ENCODE peak calls at places on chromosomes 5 and 9, in nine cellular contexts. W, B, G, P, C, T, K, J and D are unnamed samples.

GRCh38 chr5:126248611-126249010 is 174.6 kb upstream of the GRAMD2B start:
- DNase-seq in W (no peak), B (no peak), G (no peak), P (no peak), C (no peak), T (no peak), K (no peak), J (no peak), D (no peak)

GRCh38 chr9:72675586-72675985 is 154.2 kb downstream of the TMC1 start:
- DNase-seq in W (no peak), B (peak), G (no peak), P (no peak), C (no peak), T (peak), K (peak), J (no peak), D (peak)

GRCh38 chr9:105233836-105234235 is 10.6 kb upstream of the SLC44A1 start:
- DNase-seq in W (no peak), B (no peak), G (no peak), P (no peak), C (no peak), T (no peak), K (peak), J (no peak), D (no peak)

GRCh38 chr9:93244101-93244500 is 60.2 kb downstream of the WNK2 start:
- DNase-seq in W (no peak), B (no peak), G (no peak), P (no peak), C (no peak), T (no peak), K (no peak), J (no peak), D (no peak)

GRCh38 chr9:84315278-84315877 is 25.2 kb downstream of the SLC28A3 start:
- DNase-seq in W (peak), B (no peak), G (peak), P (peak), C (peak), T (peak), K (peak), J (peak), D (peak)

GRCh38 chr5:171427318-171428167 is 8.1 kb downstream of the FGF18 start:
- DNase-seq in W (no peak), B (no peak), G (no peak), P (peak), C (no peak), T (no peak), K (no peak), J (no peak), D (no peak)

GRCh38 chr5:3303777-3304176 is 291.9 kb upstream of the IRX1 start:
- DNase-seq in W (no peak), B (no peak), G (no peak), P (peak), C (no peak), T (no peak), K (no peak), J (no peak), D (no peak)

GRCh38 chr9:94783121-94783664 is 56.7 kb downstream of the AOPEP start:
- DNase-seq in W (peak), B (peak), G (peak), P (peak), C (peak), T (peak), K (peak), J (peak), D (peak)

GRCh38 chr9:121201045-121201737 is 478 bp downstream of the RAB14 start:
- DNase-seq in W (no peak), B (no peak), G (no peak), P (peak), C (peak), T (peak), K (no peak), J (peak), D (peak)

GRCh38 chr9:109793196-109793595 is 13.2 kb downstream of the PALM2AKAP2 start:
- DNase-seq in W (no peak), B (peak), G (peak), P (no peak), C (no peak), T (peak), K (no peak), J (no peak), D (peak)

GRCh38 chr9:73919712-73920111 is 577.4 kb upstream of the RORB start:
- DNase-seq in W (no peak), B (no peak), G (no peak), P (no peak), C (no peak), T (no peak), K (no peak), J (no peak), D (no peak)

GRCh38 chr9:125494555-125494920 is 212.5 kb downstream of the MAPKAP1 start:
- DNase-seq in W (no peak), B (no peak), G (no peak), P (no peak), C (no peak), T (peak), K (no peak), J (no peak), D (peak)

GRCh38 chr9:112380102-112380581 is at the start of gene HSDL2:
- DNase-seq in W (no peak), B (no peak), G (peak), P (no peak), C (peak), T (no peak), K (no peak), J (no peak), D (peak)

GRCh38 chr9:115341401-115341800 is 223.4 kb upstream of the TNC start:
- DNase-seq in W (no peak), B (no peak), G (no peak), P (no peak), C (no peak), T (no peak), K (no peak), J (no peak), D (no peak)

GRCh38 chr9:112176410-112177010 is 1.4 kb upstream of the SUSD1 start:
- DNase-seq in W (peak), B (no peak), G (no peak), P (no peak), C (no peak), T (no peak), K (no peak), J (no peak), D (no peak)

GRCh38 chr9:35114921-35115341 is 731 bp downstream of the ATOSB start:
- DNase-seq in W (no peak), B (no peak), G (no peak), P (peak), C (peak), T (peak), K (no peak), J (no peak), D (peak)

GRCh38 chr9:127291379-127291778 is 26.8 kb downstream of the GARNL3 start:
- DNase-seq in W (no peak), B (no peak), G (no peak), P (no peak), C (no peak), T (no peak), K (no peak), J (no peak), D (no peak)

GRCh38 chr9:132328580-132328979 is 26.2 kb downstream of the SETX start:
- DNase-seq in W (no peak), B (no peak), G (no peak), P (no peak), C (no peak), T (no peak), K (no peak), J (no peak), D (no peak)

GRCh38 chr9:123000371-123001068 is 32.9 kb upstream of the GPR21 start:
- DNase-seq in W (no peak), B (no peak), G (no peak), P (no peak), C (no peak), T (no peak), K (no peak), J (no peak), D (no peak)

GRCh38 chr5:154513669-154514084 is 35.6 kb upstream of the HAND1 start:
- DNase-seq in W (no peak), B (no peak), G (no peak), P (peak), C (no peak), T (peak), K (peak), J (no peak), D (no peak)

GRCh38 chr9:94869415-94869838 is 142.9 kb downstream of the AOPEP start:
- DNase-seq in W (no peak), B (no peak), G (no peak), P (no peak), C (no peak), T (no peak), K (no peak), J (no peak), D (no peak)

GRCh38 chr9:82797539-82797938 is 265.4 kb downstream of the RASEF start:
- DNase-seq in W (no peak), B (no peak), G (no peak), P (peak), C (no peak), T (no peak), K (no peak), J (no peak), D (no peak)

GRCh38 chr9:120715331-120715924 is 1.2 kb upstream of the MEGF9 start:
- DNase-seq in W (no peak), B (no peak), G (peak), P (peak), C (peak), T (no peak), K (peak), J (no peak), D (peak)

GRCh38 chr5:113181853-113182490 is 205.4 kb downstream of the DCP2 start:
- DNase-seq in W (no peak), B (no peak), G (no peak), P (peak), C (no peak), T (no peak), K (no peak), J (no peak), D (no peak)

GRCh38 chr9:112091805-112092204 is 83.3 kb downstream of the SUSD1 start:
- DNase-seq in W (no peak), B (no peak), G (no peak), P (peak), C (peak), T (no peak), K (no peak), J (no peak), D (peak)

GRCh38 chr5:160837749-160838593 is 14.0 kb downstream of the ATP10B start:
- DNase-seq in W (no peak), B (no peak), G (no peak), P (no peak), C (no peak), T (peak), K (no peak), J (no peak), D (peak)

GRCh38 chr5:37704406-37704805 is 135.4 kb downstream of the GDNF start:
- DNase-seq in W (no peak), B (no peak), G (no peak), P (no peak), C (no peak), T (no peak), K (no peak), J (no peak), D (no peak)

GRCh38 chr9:131800885-131801284 is 61.0 kb upstream of the RAPGEF1 start:
- DNase-seq in W (no peak), B (no peak), G (no peak), P (no peak), C (no peak), T (no peak), K (no peak), J (no peak), D (no peak)

GRCh38 chr9:72154468-72155281 is 5.4 kb downstream of the GDA start:
- DNase-seq in W (peak), B (no peak), G (no peak), P (no peak), C (no peak), T (peak), K (no peak), J (no peak), D (peak)

GRCh38 chr5:174387448-174387847 is 336.9 kb upstream of the MSX2 start:
- DNase-seq in W (no peak), B (no peak), G (no peak), P (no peak), C (no peak), T (no peak), K (no peak), J (no peak), D (no peak)

GRCh38 chr5:145917288-145917687 is 19.1 kb upstream of the SH3RF2 start:
- DNase-seq in W (no peak), B (no peak), G (no peak), P (no peak), C (no peak), T (no peak), K (no peak), J (no peak), D (no peak)

GRCh38 chr5:28495876-28496275 is 1457.5 kb upstream of the CDH9 start:
- DNase-seq in W (no peak), B (no peak), G (no peak), P (no peak), C (no peak), T (peak), K (no peak), J (no peak), D (peak)

GRCh38 chr5:91727452-91727851 is 344.3 kb upstream of the ARRDC3 start:
- DNase-seq in W (no peak), B (no peak), G (no peak), P (peak), C (peak), T (no peak), K (no peak), J (no peak), D (no peak)

GRCh38 chr9:136570191-136570845 is 24.5 kb upstream of the NOTCH1 start:
- DNase-seq in W (no peak), B (no peak), G (no peak), P (no peak), C (no peak), T (no peak), K (no peak), J (no peak), D (no peak)

GRCh38 chr9:136570916-136571315 is 25.1 kb upstream of the NOTCH1 start:
- DNase-seq in W (no peak), B (no peak), G (no peak), P (no peak), C (no peak), T (no peak), K (no peak), J (no peak), D (no peak)

GRCh38 chr9:136572003-136572595 is 26.3 kb upstream of the NOTCH1 start:
- DNase-seq in W (peak), B (peak), G (peak), P (peak), C (peak), T (no peak), K (peak), J (no peak), D (peak)

GRCh38 chr9:136572596-136573313 is 26.9 kb upstream of the NOTCH1 start:
- DNase-seq in W (no peak), B (no peak), G (no peak), P (no peak), C (no peak), T (no peak), K (no peak), J (no peak), D (no peak)

GRCh38 chr9:136571525-136571924 is 25.7 kb upstream of the NOTCH1 start:
- DNase-seq in W (no peak), B (no peak), G (no peak), P (peak), C (no peak), T (no peak), K (no peak), J (no peak), D (no peak)
- H3K4me3 ChIP-seq in W (no peak), B (no peak), G (no peak), P (peak), C (no peak), T (no peak), K (no peak), J (no peak), D (no peak)

GRCh38 chr5:109406719-109407118 is 3.1 kb downstream of the PJA2 start:
- DNase-seq in W (no peak), B (no peak), G (no peak), P (no peak), C (no peak), T (no peak), K (no peak), J (no peak), D (no peak)
- H3K4me3 ChIP-seq in W (peak), B (no peak), G (no peak), P (peak), C (no peak), T (no peak), K (no peak), J (no peak), D (no peak)

DNA sequence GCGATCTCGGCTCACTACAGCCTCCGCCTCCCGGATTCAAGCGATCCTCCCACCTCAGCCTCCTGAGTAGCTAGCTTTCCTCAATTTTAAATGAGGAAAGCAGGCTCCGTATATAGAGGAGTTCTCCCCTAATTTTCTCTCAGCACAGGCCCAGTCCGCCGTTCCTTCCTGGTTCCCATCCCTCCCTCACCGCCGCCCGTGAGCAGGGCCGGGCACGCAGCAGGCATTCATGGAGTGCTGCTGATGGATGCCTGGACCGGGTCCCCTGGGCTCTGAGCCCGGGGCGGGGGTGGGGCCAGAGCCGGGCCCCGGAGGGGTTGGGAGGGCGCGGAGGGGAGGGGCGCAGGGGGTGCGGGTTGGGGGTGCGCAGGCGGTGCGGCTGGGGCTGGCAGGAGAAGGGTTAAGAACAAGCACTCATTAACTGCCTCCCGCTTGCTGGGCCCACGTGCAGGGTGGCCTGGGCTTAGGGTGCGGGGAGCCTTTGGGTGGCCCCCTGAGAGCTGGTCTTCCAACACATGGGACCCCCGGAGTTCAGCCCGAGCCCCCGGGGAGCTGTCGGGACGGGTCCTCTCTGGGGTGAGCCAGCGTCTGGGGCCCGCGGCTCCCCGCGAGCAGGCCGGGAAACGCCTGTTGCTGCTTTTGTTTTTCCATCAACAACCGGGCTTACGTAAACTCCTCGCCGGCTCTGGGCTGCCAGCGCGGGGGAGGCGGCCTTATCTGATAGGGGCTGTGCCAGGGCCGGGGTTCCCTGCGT is 33.7 kb downstream of the LHX2 start:
- DNase-seq in W (no peak), B (no peak), G (no peak), P (peak), C (peak), T (no peak), K (no peak), J (no peak), D (peak)
- H3K4me3 ChIP-seq in W (peak), B (peak), G (no peak), P (no peak), C (peak), T (peak), K (peak), J (no peak), D (peak)

DNA sequence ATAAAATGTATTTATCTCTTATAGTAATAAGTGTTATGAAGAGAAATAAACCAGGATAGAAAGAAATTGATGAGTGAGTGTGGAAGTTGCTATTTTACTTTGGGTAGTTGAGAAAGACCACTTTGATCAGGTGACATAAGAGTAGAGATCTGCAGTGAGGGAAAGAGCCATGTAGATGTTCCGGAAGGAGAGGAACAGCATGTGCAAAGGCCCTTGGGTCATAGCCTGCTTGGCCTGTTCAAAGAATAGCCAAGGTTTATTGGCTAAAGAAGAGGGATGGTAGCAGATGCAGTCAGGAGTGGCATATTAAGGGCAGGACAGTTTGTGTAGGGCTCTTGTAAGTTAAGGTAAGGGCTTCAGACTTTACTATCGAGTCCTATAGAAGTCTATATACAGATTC is 3.2 kb downstream of the BTF3 start:
- DNase-seq in W (no peak), B (no peak), G (no peak), P (no peak), C (no peak), T (no peak), K (no peak), J (no peak), D (no peak)
- H3K4me3 ChIP-seq in W (no peak), B (no peak), G (no peak), P (no peak), C (peak), T (no peak), K (no peak), J (no peak), D (no peak)

GRCh38 chr5:74641778-74642542 is 1.4 kb upstream of the ENC1 start:
- DNase-seq in W (peak), B (peak), G (no peak), P (peak), C (peak), T (peak), K (peak), J (no peak), D (peak)
- H3K4me3 ChIP-seq in W (peak), B (peak), G (peak), P (peak), C (peak), T (peak), K (peak), J (peak), D (peak)

DNA sequence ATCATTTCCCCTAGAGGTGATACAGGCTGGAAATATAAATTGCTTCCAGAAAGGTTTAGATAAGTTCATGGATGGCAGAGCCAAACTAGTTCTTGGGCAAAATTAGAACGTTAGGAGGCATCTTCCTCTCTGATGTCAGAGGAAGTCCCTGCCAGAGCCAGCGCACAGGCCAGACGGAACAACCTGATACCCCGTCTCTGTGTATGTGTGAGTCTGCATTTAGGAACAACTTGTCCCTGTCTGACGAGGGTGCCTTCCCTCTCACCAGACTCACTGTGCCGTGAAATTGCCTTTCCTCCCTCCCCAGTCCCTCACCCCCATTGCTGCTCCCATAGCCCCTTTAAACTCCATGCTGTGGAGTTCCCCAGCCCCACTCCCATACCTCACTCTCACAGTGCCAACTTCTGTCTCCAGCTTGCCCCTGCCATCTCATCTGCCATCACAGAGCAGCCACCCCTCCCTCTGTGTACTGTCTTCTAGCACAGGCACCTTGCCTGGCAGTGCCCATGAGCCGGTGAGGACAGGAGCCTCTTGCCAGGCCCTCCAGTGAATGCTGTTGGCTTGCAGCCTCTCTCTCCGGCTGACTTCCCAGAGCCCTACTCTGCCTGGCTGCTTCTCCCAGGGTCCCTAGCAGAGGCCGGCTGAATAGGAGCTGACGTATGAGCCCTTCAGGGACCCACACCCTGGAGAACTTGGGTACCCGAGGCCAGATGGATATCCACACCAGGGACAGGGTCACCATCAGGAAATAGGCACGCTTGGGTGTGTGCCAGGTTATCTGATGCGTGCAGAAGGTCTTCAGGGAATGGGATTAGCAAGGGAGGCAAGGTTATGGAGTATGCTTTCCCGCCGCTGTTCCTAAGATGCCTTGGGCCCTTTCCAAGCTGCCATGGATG is 26.7 kb downstream of the UNC5A start:
- DNase-seq in W (no peak), B (no peak), G (no peak), P (no peak), C (no peak), T (no peak), K (no peak), J (no peak), D (no peak)
- H3K4me3 ChIP-seq in W (no peak), B (no peak), G (no peak), P (no peak), C (no peak), T (no peak), K (no peak), J (no peak), D (no peak)